ENCODE peak calls at places on chromosomes 7 and 10, in four cellular contexts. W is A549, K is heart right ventricle, X is neural progenitor cell. Y is an unnamed sample.

GRCh38 chr7:113799896-113800295 is 118.9 kb downstream of the PPP1R3A start:
- DNase-seq in W (no peak), K (no peak), X (no peak), Y (no peak)

GRCh38 chr7:14381936-14382335 is 392.5 kb upstream of the ETV1 start:
- DNase-seq in W (no peak), K (no peak), X (no peak), Y (no peak)

GRCh38 chr7:140314571-140315480 is 83.5 kb downstream of the SLC37A3 start:
- DNase-seq in W (no peak), K (no peak), X (no peak), Y (no peak)

GRCh38 chr7:108652886-108653285 is 83.2 kb downstream of the DNAJB9 start:
- DNase-seq in W (no peak), K (no peak), X (no peak), Y (no peak)

GRCh38 chr10:59019603-59020002 is 156.8 kb upstream of the PHYHIPL start:
- DNase-seq in W (no peak), K (no peak), X (peak), Y (no peak)

GRCh38 chr7:92057375-92057774 is 76.9 kb downstream of the CYP51A1 start:
- DNase-seq in W (no peak), K (no peak), X (peak), Y (no peak)

GRCh38 chr10:122263971-122264370 is 7.1 kb upstream of the BTBD16 start:
- DNase-seq in W (peak), K (no peak), X (no peak), Y (no peak)

GRCh38 chr7:47474937-47475879 is 106.7 kb downstream of the TNS3 start:
- DNase-seq in W (peak), K (peak), X (no peak), Y (peak)

GRCh38 chr10:114045071-114045737 is 1.5 kb downstream of the ADRB1 start:
- DNase-seq in W (no peak), K (peak), X (peak), Y (peak)

GRCh38 chr10:114051714-114052113 is 8.0 kb downstream of the ADRB1 start:
- DNase-seq in W (no peak), K (no peak), X (no peak), Y (no peak)

GRCh38 chr10:114045738-114046458 is 2.2 kb downstream of the ADRB1 start:
- DNase-seq in W (no peak), K (no peak), X (peak), Y (no peak)

GRCh38 chr10:114052255-114052654 is 8.6 kb downstream of the ADRB1 start:
- DNase-seq in W (no peak), K (no peak), X (no peak), Y (no peak)

GRCh38 chr10:114048472-114048871 is 4.8 kb downstream of the ADRB1 start:
- DNase-seq in W (no peak), K (no peak), X (no peak), Y (no peak)
- H3K4me3 ChIP-seq in W (no peak), K (peak), X (no peak), Y (no peak)

GRCh38 chr10:48273741-48274140 is 755 bp downstream of the FRMPD2 start:
- DNase-seq in W (no peak), K (no peak), X (no peak), Y (no peak)

GRCh38 chr10:48272682-48273081 is 1.8 kb downstream of the FRMPD2 start:
- DNase-seq in W (no peak), K (no peak), X (no peak), Y (no peak)

GRCh38 chr10:48277093-48277492 is 2.6 kb upstream of the FRMPD2 start:
- DNase-seq in W (no peak), K (no peak), X (no peak), Y (no peak)

GRCh38 chr10:48274636-48275035 is at the start of gene FRMPD2:
- DNase-seq in W (no peak), K (no peak), X (peak), Y (no peak)

GRCh38 chr10:48275743-48276142 is 1.2 kb upstream of the FRMPD2 start:
- DNase-seq in W (no peak), K (no peak), X (no peak), Y (no peak)
- TF ChIP-seq CTCF in W (no peak), K (no peak), X (no peak), Y (no peak)

GRCh38 chr7:74290999-74291441 is 1.8 kb downstream of the CLIP2 start:
- DNase-seq in W (no peak), K (no peak), X (no peak), Y (no peak)
- H3K4me3 ChIP-seq in W (peak), K (peak), X (peak), Y (no peak)

GRCh38 chr10:49612513-49613159 is 1.2 kb upstream of the CHAT start:
- DNase-seq in W (no peak), K (no peak), X (peak), Y (no peak)
- TF ChIP-seq CTCF in W (no peak), K (no peak), X (peak), Y (no peak)

GRCh38 chr7:1402791-1403755 is 56.2 kb downstream of the MICALL2 start:
- DNase-seq in W (no peak), K (no peak), X (no peak), Y (no peak)
- H3K4me3 ChIP-seq in W (no peak), K (no peak), X (peak), Y (no peak)

DNA sequence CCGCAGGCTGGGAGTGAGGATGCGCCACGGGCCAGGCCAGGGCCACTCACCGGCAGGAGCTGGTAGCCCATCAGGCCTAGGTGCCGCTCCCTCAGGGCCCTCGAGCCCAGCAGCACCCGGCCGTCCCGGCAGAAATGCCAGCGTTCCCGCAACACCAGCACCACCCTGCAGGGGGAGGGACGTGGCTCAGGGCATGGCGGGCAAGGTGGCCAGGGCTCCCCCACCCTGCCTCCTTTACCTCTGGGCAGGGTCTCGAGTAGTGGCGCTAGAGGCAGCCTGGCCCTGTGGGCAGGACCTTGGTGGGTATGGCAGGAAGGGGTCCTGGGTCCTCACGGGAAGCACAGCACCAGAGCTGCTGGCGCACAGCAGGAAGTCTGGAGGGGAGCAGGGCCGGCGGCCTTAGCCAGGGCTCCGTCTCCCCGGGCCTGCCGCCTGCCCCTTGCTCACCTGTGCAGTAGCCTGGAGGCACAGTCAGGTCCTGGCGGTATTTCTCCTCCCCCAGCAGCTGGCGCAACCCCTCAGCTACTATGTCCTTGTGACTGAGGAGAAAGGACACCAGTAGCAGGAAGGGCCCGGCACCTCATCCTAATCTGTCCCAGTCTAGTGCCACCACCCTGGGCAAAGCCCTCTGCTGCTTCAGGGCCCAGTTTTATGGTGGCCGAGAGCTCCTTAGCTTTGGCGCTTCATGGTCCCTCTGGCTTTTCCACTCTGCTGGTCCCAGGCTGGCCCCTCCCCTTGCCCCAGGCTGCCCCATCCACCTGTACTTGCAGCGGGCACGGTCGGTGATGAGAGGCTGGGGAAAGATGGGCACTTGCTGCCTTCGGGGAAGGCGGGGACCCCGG is 3.5 kb downstream of the FASTK start:
- DNase-seq in W (peak), K (no peak), X (peak), Y (peak)
- TF ChIP-seq CTCF in W (no peak), K (peak), X (peak), Y (peak)